ENCODE peak calls at places on chromosome 6, in ten cellular contexts. N is amniotic stem cell, X is stomach, L is caudate nucleus, B is NCI-H2081, M is T-helper 9 cell, Y is ACHN, O is Peyer's patch, W is epithelial cell of esophagus, T is germinal center. C is an unnamed sample.

GRCh38 chr6:37679539-37680476 is 17.9 kb downstream of the MDGA1 start:
- DNase-seq in N (no peak), X (no peak), L (no peak), B (no peak), M (no peak), Y (peak), O (no peak), W (peak), T (peak), C (no peak)

GRCh38 chr6:36028088-36028886 is 679 bp downstream of the MAPK14 start:
- DNase-seq in N (no peak), X (peak), L (no peak), B (no peak), M (peak), Y (peak), O (no peak), W (peak), T (peak), C (peak)

GRCh38 chr6:36871686-36872085 is 2.9 kb downstream of the PPIL1 start:
- DNase-seq in N (no peak), X (no peak), L (no peak), B (no peak), M (no peak), Y (no peak), O (no peak), W (no peak), T (no peak), C (no peak)

GRCh38 chr6:111843347-111844147 is 29.7 kb downstream of the FYN start:
- DNase-seq in N (no peak), X (no peak), L (no peak), B (no peak), M (peak), Y (no peak), O (no peak), W (no peak), T (no peak), C (peak)

GRCh38 chr6:88380618-88381288 is 214.6 kb upstream of the CNR1 start:
- DNase-seq in N (no peak), X (no peak), L (peak), B (no peak), M (no peak), Y (peak), O (no peak), W (peak), T (no peak), C (no peak)

GRCh38 chr6:25217275-25217674 is 61.9 kb upstream of the CARMIL1 start:
- DNase-seq in N (no peak), X (no peak), L (no peak), B (no peak), M (no peak), Y (no peak), O (no peak), W (no peak), T (no peak), C (no peak)

GRCh38 chr6:152094992-152095592 is 287.6 kb downstream of the ESR1 start:
- DNase-seq in N (peak), X (peak), L (no peak), B (no peak), M (no peak), Y (peak), O (no peak), W (peak), T (no peak), C (no peak)

GRCh38 chr6:2952557-2953095 is 18.7 kb downstream of the SERPINB6 start:
- DNase-seq in N (peak), X (peak), L (no peak), B (no peak), M (peak), Y (peak), O (peak), W (peak), T (peak), C (no peak)

GRCh38 chr6:152096863-152097496 is 289.5 kb downstream of the ESR1 start:
- DNase-seq in N (peak), X (no peak), L (no peak), B (no peak), M (no peak), Y (no peak), O (no peak), W (peak), T (no peak), C (no peak)

GRCh38 chr6:30770164-30770563 is 25.8 kb upstream of the IER3 start:
- DNase-seq in N (no peak), X (no peak), L (no peak), B (no peak), M (no peak), Y (no peak), O (no peak), W (peak), T (no peak), C (no peak)

GRCh38 chr6:45655630-45656422 is 278.1 kb upstream of the SUPT3H start:
- DNase-seq in N (peak), X (no peak), L (no peak), B (no peak), M (no peak), Y (peak), O (no peak), W (peak), T (no peak), C (no peak)

GRCh38 chr6:116266803-116267202 is 12.9 kb downstream of the TSPYL1 start:
- DNase-seq in N (peak), X (no peak), L (no peak), B (no peak), M (no peak), Y (no peak), O (no peak), W (peak), T (no peak), C (no peak)

GRCh38 chr6:44508646-44509045 is 121.1 kb downstream of the CDC5L start:
- DNase-seq in N (no peak), X (no peak), L (no peak), B (no peak), M (no peak), Y (no peak), O (no peak), W (peak), T (no peak), C (no peak)

GRCh38 chr6:30075094-30075986 is at the start of gene RNF39:
- DNase-seq in N (no peak), X (no peak), L (no peak), B (no peak), M (no peak), Y (no peak), O (no peak), W (peak), T (no peak), C (peak)

GRCh38 chr6:37456816-37457560 is 24.0 kb downstream of the CMTR1 start:
- DNase-seq in N (peak), X (no peak), L (peak), B (no peak), M (no peak), Y (no peak), O (no peak), W (peak), T (no peak), C (no peak)

GRCh38 chr6:13375360-13375878 is 47.1 kb upstream of the TBC1D7 start:
- DNase-seq in N (no peak), X (no peak), L (no peak), B (no peak), M (no peak), Y (no peak), O (no peak), W (peak), T (no peak), C (no peak)

GRCh38 chr6:119874381-119874780 is 524.8 kb upstream of the MAN1A1 start:
- DNase-seq in N (no peak), X (no peak), L (no peak), B (no peak), M (no peak), Y (no peak), O (no peak), W (peak), T (no peak), C (no peak)

GRCh38 chr6:155444120-155444917 is 11.3 kb downstream of the NOX3 start:
- DNase-seq in N (no peak), X (no peak), L (no peak), B (no peak), M (no peak), Y (no peak), O (no peak), W (no peak), T (no peak), C (no peak)

GRCh38 chr6:105882071-105882803 is 203.9 kb upstream of the PRDM1 start:
- DNase-seq in N (no peak), X (no peak), L (no peak), B (no peak), M (no peak), Y (no peak), O (no peak), W (no peak), T (no peak), C (no peak)

GRCh38 chr6:12150812-12151432 is 138.8 kb downstream of the HIVEP1 start:
- DNase-seq in N (no peak), X (no peak), L (peak), B (peak), M (peak), Y (peak), O (no peak), W (peak), T (no peak), C (no peak)

GRCh38 chr6:35757461-35758123 is 18.8 kb upstream of the CLPSL2 start:
- DNase-seq in N (no peak), X (no peak), L (no peak), B (no peak), M (no peak), Y (peak), O (no peak), W (peak), T (peak), C (no peak)

GRCh38 chr6:109762166-109762565 is 71.1 kb downstream of the FIG4 start:
- DNase-seq in N (no peak), X (no peak), L (no peak), B (no peak), M (no peak), Y (no peak), O (no peak), W (no peak), T (no peak), C (no peak)

GRCh38 chr6:7264686-7265384 is 48.2 kb downstream of the SSR1 start:
- DNase-seq in N (no peak), X (peak), L (no peak), B (no peak), M (no peak), Y (no peak), O (no peak), W (no peak), T (no peak), C (no peak)

GRCh38 chr6:56958481-56958880 is 3.6 kb downstream of the BEND6 start:
- DNase-seq in N (no peak), X (no peak), L (no peak), B (no peak), M (no peak), Y (no peak), O (no peak), W (no peak), T (no peak), C (no peak)

GRCh38 chr6:55875420-55875819 is at the start of gene BMP5:
- DNase-seq in N (no peak), X (no peak), L (no peak), B (no peak), M (no peak), Y (no peak), O (no peak), W (no peak), T (no peak), C (no peak)

GRCh38 chr6:13181398-13181797 is 146.9 kb downstream of the TBC1D7 start:
- DNase-seq in N (no peak), X (no peak), L (no peak), B (no peak), M (no peak), Y (no peak), O (no peak), W (no peak), T (no peak), C (no peak)

GRCh38 chr6:57305112-57305511 is 12.3 kb upstream of the PRIM2 start:
- DNase-seq in N (no peak), X (no peak), L (no peak), B (no peak), M (no peak), Y (no peak), O (no peak), W (no peak), T (no peak), C (no peak)

GRCh38 chr6:113813207-113813606 is 43.9 kb upstream of the MARCKS start:
- DNase-seq in N (no peak), X (no peak), L (no peak), B (no peak), M (no peak), Y (peak), O (no peak), W (no peak), T (no peak), C (no peak)

GRCh38 chr6:118965354-118965753 is 30.4 kb upstream of the MCM9 start:
- DNase-seq in N (no peak), X (no peak), L (no peak), B (no peak), M (no peak), Y (no peak), O (no peak), W (no peak), T (no peak), C (no peak)

GRCh38 chr6:90440586-90441338 is 144.1 kb upstream of the BACH2 start:
- DNase-seq in N (no peak), X (no peak), L (no peak), B (no peak), M (no peak), Y (no peak), O (no peak), W (no peak), T (no peak), C (no peak)